ENCODE peak calls at places on chromosomes 2 and 18, in seven cellular contexts. One of them, this sample, is unnamed.

GRCh38 chr2:218999881-219000568 is 6.8 kb upstream of the CRYBA2 start:
- DNase-seq in neural progenitor cell: peak
- DNase-seq in fibroblast of pulmonary artery: no peak
- DNase-seq in foreskin fibroblast: no peak
- DNase-seq in mammary epithelial cell: no peak
- DNase-seq in ovary: no peak
- DNase-seq in NT2/D1: no peak
- DNase-seq in this sample: no peak

GRCh38 chr18:3468066-3468705 is 18.2 kb downstream of the TGIF1 start:
- DNase-seq in neural progenitor cell: no peak
- DNase-seq in fibroblast of pulmonary artery: no peak
- DNase-seq in foreskin fibroblast: no peak
- DNase-seq in mammary epithelial cell: no peak
- DNase-seq in ovary: no peak
- DNase-seq in NT2/D1: no peak
- DNase-seq in this sample: no peak

GRCh38 chr2:2827691-2828315 is 496.7 kb upstream of the MYT1L start:
- DNase-seq in neural progenitor cell: no peak
- DNase-seq in fibroblast of pulmonary artery: no peak
- DNase-seq in foreskin fibroblast: no peak
- DNase-seq in mammary epithelial cell: no peak
- DNase-seq in ovary: no peak
- DNase-seq in NT2/D1: no peak
- DNase-seq in this sample: no peak

GRCh38 chr2:238251986-238252385 is 12.1 kb upstream of the HES6 start:
- DNase-seq in neural progenitor cell: no peak
- DNase-seq in fibroblast of pulmonary artery: no peak
- DNase-seq in foreskin fibroblast: no peak
- DNase-seq in mammary epithelial cell: no peak
- DNase-seq in ovary: no peak
- DNase-seq in NT2/D1: no peak
- DNase-seq in this sample: no peak

GRCh38 chr2:148860037-148860436 is 15.0 kb upstream of the KIF5C start:
- DNase-seq in neural progenitor cell: no peak
- DNase-seq in fibroblast of pulmonary artery: no peak
- DNase-seq in foreskin fibroblast: no peak
- DNase-seq in mammary epithelial cell: no peak
- DNase-seq in ovary: no peak
- DNase-seq in NT2/D1: no peak
- DNase-seq in this sample: peak

GRCh38 chr2:11212645-11213044 is 57.4 kb downstream of the SLC66A3 start:
- DNase-seq in neural progenitor cell: no peak
- DNase-seq in fibroblast of pulmonary artery: no peak
- DNase-seq in foreskin fibroblast: no peak
- DNase-seq in mammary epithelial cell: no peak
- DNase-seq in ovary: no peak
- DNase-seq in NT2/D1: no peak
- DNase-seq in this sample: no peak

GRCh38 chr2:118599141-118599540 is 248.3 kb downstream of the EN1 start:
- DNase-seq in neural progenitor cell: no peak
- DNase-seq in fibroblast of pulmonary artery: no peak
- DNase-seq in foreskin fibroblast: no peak
- DNase-seq in mammary epithelial cell: no peak
- DNase-seq in ovary: no peak
- DNase-seq in NT2/D1: no peak
- DNase-seq in this sample: no peak

GRCh38 chr2:96207778-96208143 is 866 bp downstream of the STARD7 start:
- DNase-seq in neural progenitor cell: no peak
- DNase-seq in fibroblast of pulmonary artery: no peak
- DNase-seq in foreskin fibroblast: no peak
- DNase-seq in mammary epithelial cell: no peak
- DNase-seq in ovary: no peak
- DNase-seq in NT2/D1: no peak
- DNase-seq in this sample: no peak

GRCh38 chr2:102106133-102106556 is 36.4 kb upstream of the IL1R1 start:
- DNase-seq in neural progenitor cell: no peak
- DNase-seq in fibroblast of pulmonary artery: peak
- DNase-seq in foreskin fibroblast: peak
- DNase-seq in mammary epithelial cell: no peak
- DNase-seq in ovary: no peak
- DNase-seq in NT2/D1: no peak
- DNase-seq in this sample: peak

GRCh38 chr2:160615706-160616105 is 122.1 kb upstream of the RBMS1 start:
- DNase-seq in neural progenitor cell: no peak
- DNase-seq in fibroblast of pulmonary artery: no peak
- DNase-seq in foreskin fibroblast: no peak
- DNase-seq in mammary epithelial cell: no peak
- DNase-seq in ovary: no peak
- DNase-seq in NT2/D1: no peak
- DNase-seq in this sample: peak

GRCh38 chr2:230893338-230893737 is 28.6 kb downstream of the ITM2C start:
- DNase-seq in neural progenitor cell: no peak
- DNase-seq in fibroblast of pulmonary artery: no peak
- DNase-seq in foreskin fibroblast: no peak
- DNase-seq in mammary epithelial cell: no peak
- DNase-seq in ovary: no peak
- DNase-seq in NT2/D1: no peak
- DNase-seq in this sample: no peak

GRCh38 chr2:76849086-76849485 is 673.1 kb downstream of the LRRTM4 start:
- DNase-seq in neural progenitor cell: no peak
- DNase-seq in fibroblast of pulmonary artery: no peak
- DNase-seq in foreskin fibroblast: no peak
- DNase-seq in mammary epithelial cell: no peak
- DNase-seq in ovary: no peak
- DNase-seq in NT2/D1: no peak
- DNase-seq in this sample: no peak

GRCh38 chr2:71605173-71605641 is 151.8 kb downstream of the DYSF start:
- DNase-seq in neural progenitor cell: peak
- DNase-seq in fibroblast of pulmonary artery: peak
- DNase-seq in foreskin fibroblast: no peak
- DNase-seq in mammary epithelial cell: no peak
- DNase-seq in ovary: peak
- DNase-seq in NT2/D1: no peak
- DNase-seq in this sample: no peak

GRCh38 chr2:86336350-86337234 is 834 bp downstream of the REEP1 start:
- DNase-seq in neural progenitor cell: peak
- DNase-seq in fibroblast of pulmonary artery: no peak
- DNase-seq in foreskin fibroblast: peak
- DNase-seq in mammary epithelial cell: no peak
- DNase-seq in ovary: no peak
- DNase-seq in NT2/D1: no peak
- DNase-seq in this sample: no peak

GRCh38 chr2:12363138-12363537 is 353.6 kb upstream of the TRIB2 start:
- DNase-seq in neural progenitor cell: no peak
- DNase-seq in fibroblast of pulmonary artery: peak
- DNase-seq in foreskin fibroblast: peak
- DNase-seq in mammary epithelial cell: peak
- DNase-seq in ovary: no peak
- DNase-seq in NT2/D1: no peak
- DNase-seq in this sample: no peak

GRCh38 chr18:48833701-48834394 is 116.9 kb downstream of the SMAD7 start:
- DNase-seq in neural progenitor cell: no peak
- DNase-seq in fibroblast of pulmonary artery: peak
- DNase-seq in foreskin fibroblast: no peak
- DNase-seq in mammary epithelial cell: no peak
- DNase-seq in ovary: peak
- DNase-seq in NT2/D1: no peak
- DNase-seq in this sample: peak

GRCh38 chr18:62863629-62864028 is 148.3 kb downstream of the PHLPP1 start:
- DNase-seq in neural progenitor cell: no peak
- DNase-seq in fibroblast of pulmonary artery: peak
- DNase-seq in foreskin fibroblast: peak
- DNase-seq in mammary epithelial cell: peak
- DNase-seq in ovary: no peak
- DNase-seq in NT2/D1: no peak
- DNase-seq in this sample: peak

GRCh38 chr18:35024965-35025364 is 16.2 kb upstream of the MAPRE2 start:
- DNase-seq in neural progenitor cell: no peak
- DNase-seq in fibroblast of pulmonary artery: peak
- DNase-seq in foreskin fibroblast: peak
- DNase-seq in mammary epithelial cell: no peak
- DNase-seq in ovary: peak
- DNase-seq in NT2/D1: no peak
- DNase-seq in this sample: peak

GRCh38 chr18:6960656-6961055 is 156.9 kb downstream of the LAMA1 start:
- DNase-seq in neural progenitor cell: no peak
- DNase-seq in fibroblast of pulmonary artery: peak
- DNase-seq in foreskin fibroblast: peak
- DNase-seq in mammary epithelial cell: peak
- DNase-seq in ovary: no peak
- DNase-seq in NT2/D1: no peak
- DNase-seq in this sample: peak

GRCh38 chr2:191304939-191305875 is 60.0 kb downstream of the MYO1B start:
- DNase-seq in neural progenitor cell: peak
- DNase-seq in fibroblast of pulmonary artery: peak
- DNase-seq in foreskin fibroblast: peak
- DNase-seq in mammary epithelial cell: peak
- DNase-seq in ovary: peak
- DNase-seq in NT2/D1: no peak
- DNase-seq in this sample: peak

DNA sequence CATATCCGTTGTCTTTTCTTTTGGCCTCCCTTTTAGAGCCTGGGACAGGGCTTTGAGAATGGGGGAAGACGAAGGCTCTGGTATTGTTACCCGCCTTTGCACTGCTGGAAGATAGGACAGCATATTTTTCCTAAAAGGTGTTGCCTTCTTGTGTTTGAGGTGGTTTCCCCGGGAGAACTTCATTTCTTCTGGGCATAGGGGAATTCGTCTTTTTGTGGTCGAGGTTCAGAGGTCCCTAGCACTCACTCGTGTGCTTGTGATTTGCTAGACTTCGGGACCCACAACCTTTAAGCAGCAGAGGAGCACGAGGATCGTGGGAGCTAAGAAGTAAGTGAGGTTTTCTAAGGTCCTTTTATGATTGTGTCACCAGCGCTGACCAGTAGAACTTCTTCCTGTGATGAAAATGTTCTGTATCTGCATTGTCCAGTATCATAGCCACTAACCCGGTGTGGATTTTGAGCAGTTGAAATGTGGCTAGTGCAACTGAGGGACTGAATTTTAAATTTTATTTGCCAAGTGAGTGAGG is 611 bp downstream of the ZNF512 start:
- DNase-seq in neural progenitor cell: no peak
- DNase-seq in fibroblast of pulmonary artery: peak
- DNase-seq in foreskin fibroblast: no peak
- DNase-seq in mammary epithelial cell: no peak
- DNase-seq in ovary: no peak
- DNase-seq in NT2/D1: no peak
- DNase-seq in this sample: peak
- H3K4me3 ChIP-seq in neural progenitor cell: peak
- H3K4me3 ChIP-seq in fibroblast of pulmonary artery: peak
- H3K4me3 ChIP-seq in foreskin fibroblast: peak
- H3K4me3 ChIP-seq in mammary epithelial cell: peak
- H3K4me3 ChIP-seq in ovary: peak
- H3K4me3 ChIP-seq in NT2/D1: peak
- H3K4me3 ChIP-seq in this sample: peak

GRCh38 chr2:217944366-217944765 is 58.4 kb downstream of the TNS1 start:
- DNase-seq in neural progenitor cell: no peak
- DNase-seq in fibroblast of pulmonary artery: no peak
- DNase-seq in foreskin fibroblast: no peak
- DNase-seq in mammary epithelial cell: no peak
- DNase-seq in ovary: no peak
- DNase-seq in NT2/D1: no peak
- DNase-seq in this sample: no peak
- H3K4me3 ChIP-seq in neural progenitor cell: no peak
- H3K4me3 ChIP-seq in fibroblast of pulmonary artery: no peak
- H3K4me3 ChIP-seq in foreskin fibroblast: no peak
- H3K4me3 ChIP-seq in mammary epithelial cell: no peak
- H3K4me3 ChIP-seq in ovary: peak
- H3K4me3 ChIP-seq in NT2/D1: no peak
- H3K4me3 ChIP-seq in this sample: no peak

DNA sequence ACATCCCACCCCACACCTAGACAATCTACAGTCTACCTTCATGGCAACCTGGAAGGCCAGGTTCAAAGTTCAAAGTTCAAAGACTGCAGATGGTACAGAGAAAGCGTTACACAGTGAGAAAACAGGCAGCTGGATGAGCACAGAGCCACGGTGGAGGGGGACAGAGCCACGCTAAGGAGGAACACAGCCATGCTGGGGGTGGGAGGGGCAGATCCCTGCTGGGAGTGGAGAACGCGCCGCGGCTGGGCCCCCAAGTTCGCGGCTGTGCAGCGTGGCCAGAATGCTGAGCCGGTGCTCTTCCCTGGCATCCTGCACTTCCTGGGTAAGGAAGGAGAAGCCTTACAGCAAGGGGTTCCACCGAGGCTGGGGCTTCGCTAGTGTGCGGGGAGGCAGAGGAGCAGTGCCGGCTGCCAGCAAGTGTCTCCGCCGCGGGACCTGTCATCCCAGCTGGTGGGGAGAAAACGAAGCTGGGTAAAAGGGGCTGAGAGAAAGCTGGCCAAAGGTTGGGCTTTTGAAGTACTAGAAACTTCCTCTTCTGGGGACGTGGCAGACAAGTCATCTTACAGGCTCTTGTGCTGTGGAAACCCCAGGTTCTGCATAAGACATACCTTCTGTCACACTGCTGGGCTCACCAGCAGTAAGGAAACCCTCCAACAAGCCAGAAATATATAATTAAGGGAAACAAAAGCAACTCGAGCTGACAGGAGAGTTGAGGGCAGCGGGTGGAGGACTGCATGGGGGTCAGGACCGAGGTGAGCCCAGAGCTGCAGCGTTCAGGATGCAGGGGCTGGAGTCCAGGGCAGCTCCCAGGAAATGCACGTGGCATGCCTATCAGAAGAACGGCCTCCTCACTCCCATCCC is 115.5 kb downstream of the HDAC4 start:
- DNase-seq in neural progenitor cell: no peak
- DNase-seq in fibroblast of pulmonary artery: peak
- DNase-seq in foreskin fibroblast: no peak
- DNase-seq in mammary epithelial cell: no peak
- DNase-seq in ovary: peak
- DNase-seq in NT2/D1: no peak
- DNase-seq in this sample: no peak
- H3K4me3 ChIP-seq in neural progenitor cell: no peak
- H3K4me3 ChIP-seq in fibroblast of pulmonary artery: no peak
- H3K4me3 ChIP-seq in foreskin fibroblast: no peak
- H3K4me3 ChIP-seq in mammary epithelial cell: no peak
- H3K4me3 ChIP-seq in ovary: peak
- H3K4me3 ChIP-seq in NT2/D1: no peak
- H3K4me3 ChIP-seq in this sample: no peak

GRCh38 chr2:223613017-223613950 is 11.1 kb upstream of the SCG2 start:
- DNase-seq in neural progenitor cell: peak
- DNase-seq in fibroblast of pulmonary artery: peak
- DNase-seq in foreskin fibroblast: peak
- DNase-seq in mammary epithelial cell: peak
- DNase-seq in ovary: peak
- DNase-seq in NT2/D1: peak
- DNase-seq in this sample: peak
- H3K4me3 ChIP-seq in neural progenitor cell: peak
- H3K4me3 ChIP-seq in fibroblast of pulmonary artery: peak
- H3K4me3 ChIP-seq in foreskin fibroblast: peak
- H3K4me3 ChIP-seq in mammary epithelial cell: peak
- H3K4me3 ChIP-seq in ovary: peak
- H3K4me3 ChIP-seq in NT2/D1: no peak
- H3K4me3 ChIP-seq in this sample: peak

DNA sequence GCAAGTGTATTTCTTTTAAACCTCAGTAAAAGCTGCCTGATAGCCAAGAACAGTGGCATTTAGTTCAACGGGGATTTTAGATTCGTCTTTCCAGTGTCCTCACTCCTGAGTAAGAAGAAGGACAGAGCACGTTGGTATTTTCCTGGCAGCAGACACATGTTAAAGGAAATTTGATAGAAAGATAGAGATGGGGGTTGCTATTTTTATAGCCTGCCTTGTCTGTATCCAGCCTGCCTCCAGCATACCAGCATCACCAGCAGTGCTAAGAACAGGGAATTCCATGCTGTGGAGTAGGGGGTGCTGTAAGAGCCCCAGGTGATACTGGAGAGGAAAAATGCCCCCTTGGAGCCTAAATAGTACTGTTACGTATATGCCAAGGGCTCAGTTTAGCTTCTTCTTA is 1.1 kb upstream of the SMYD1 start:
- DNase-seq in neural progenitor cell: no peak
- DNase-seq in fibroblast of pulmonary artery: no peak
- DNase-seq in foreskin fibroblast: no peak
- DNase-seq in mammary epithelial cell: no peak
- DNase-seq in ovary: no peak
- DNase-seq in NT2/D1: no peak
- DNase-seq in this sample: no peak
- H3K4me3 ChIP-seq in neural progenitor cell: no peak
- H3K4me3 ChIP-seq in fibroblast of pulmonary artery: no peak
- H3K4me3 ChIP-seq in foreskin fibroblast: no peak
- H3K4me3 ChIP-seq in mammary epithelial cell: no peak
- H3K4me3 ChIP-seq in ovary: no peak
- H3K4me3 ChIP-seq in NT2/D1: no peak
- H3K4me3 ChIP-seq in this sample: no peak

This sample was measured in astrocyte of the spinal cord.